ENCODE peak calls at places on chromosomes 3 and 15, in six cellular contexts. A is IMR-90, J is stomach, R is uterus, L is A549, C is HCT116. D is an unnamed sample.

GRCh38 chr15:58070801-58071418 is 5.4 kb upstream of the ALDH1A2 start:
- DNase-seq in L (peak; percentile 13), C (peak; percentile 57), R (peak; percentile 67), A (peak; percentile 43), J (peak; percentile 61), D (peak; percentile 53)

GRCh38 chr3:10187944-10188343 is 23.2 kb downstream of the IRAK2 start:
- DNase-seq in L (no peak), R (no peak), J (no peak), C (no peak), A (no peak), D (no peak)

GRCh38 chr3:41907330-41908073 is 54.4 kb downstream of the ULK4 start:
- DNase-seq in A (peak; percentile 59), R (no peak), J (no peak), L (no peak), C (no peak), D (no peak)

GRCh38 chr3:10162147-10162546 is 2.6 kb upstream of the IRAK2 start:
- DNase-seq in L (no peak), R (no peak), A (no peak), C (no peak), J (no peak), D (no peak)

GRCh38 chr15:48478581-48478980 is 147.4 kb downstream of the DUT start:
- DNase-seq in A (no peak), L (no peak), R (no peak), C (no peak), J (no peak), D (no peak)

GRCh38 chr15:73941871-73942635 is 15.8 kb downstream of the LOXL1 start:
- DNase-seq in C (no peak), L (no peak), R (no peak), J (no peak), A (no peak), D (no peak)

GRCh38 chr3:72892870-72893269 is 5.0 kb downstream of the GXYLT2 start:
- DNase-seq in J (no peak), L (no peak), A (no peak), C (no peak), R (no peak), D (no peak)

GRCh38 chr3:49721165-49721860 is 1.8 kb upstream of the AMIGO3 start:
- DNase-seq in C (no peak), A (no peak), R (peak; percentile 13), J (no peak), L (no peak), D (no peak)

GRCh38 chr15:40928975-40929729 is at the start of gene DLL4:
- DNase-seq in R (peak; percentile 72), L (peak; percentile 57), A (peak; percentile 59), C (peak; percentile 71), J (peak; percentile 74), D (peak; percentile 52)

GRCh38 chr3:156463123-156463522 is 91.8 kb downstream of the SSR3 start:
- DNase-seq in L (no peak), R (no peak), J (no peak), C (no peak), A (no peak), D (no peak)

GRCh38 chr3:128347282-128347681 is 119.4 kb downstream of the DNAJB8 start:
- DNase-seq in L (no peak), J (no peak), R (no peak), C (no peak), A (no peak), D (no peak)

GRCh38 chr15:78341057-78341763 is 1.1 kb downstream of the CRABP1 start:
- DNase-seq in L (no peak), A (no peak), R (no peak), J (no peak), C (no peak), D (peak; percentile 39)

GRCh38 chr3:85862893-85863455 is 904.2 kb downstream of the CADM2 start:
- DNase-seq in L (no peak), A (no peak), C (no peak), J (no peak), R (no peak), D (no peak)

GRCh38 chr15:84973492-84974460 is 7.9 kb upstream of the PDE8A start:
- DNase-seq in R (no peak), J (no peak), L (no peak), C (no peak), A (peak; percentile 32), D (no peak)

GRCh38 chr3:13581485-13582365 is 32.8 kb downstream of the FBLN2 start:
- DNase-seq in A (no peak), J (no peak), C (no peak), L (no peak), R (no peak), D (no peak)

GRCh38 chr3:119346076-119346496 is 51.9 kb downstream of the ARHGAP31 start:
- DNase-seq in R (no peak), L (no peak), A (peak; percentile 75), C (no peak), J (no peak), D (no peak)

GRCh38 chr15:79849789-79850188 is 47.0 kb downstream of the MTHFS start:
- DNase-seq in L (peak; percentile 25), C (no peak), J (peak; percentile 35), A (peak; percentile 52), R (no peak), D (peak; percentile 85)

GRCh38 chr3:10508235-10508618 is 2.8 kb upstream of the ATP2B2 start:
- DNase-seq in R (no peak), J (no peak), L (no peak), C (no peak), A (no peak), D (no peak)

GRCh38 chr3:136960838-136961836 is 3.4 kb downstream of the IL20RB start:
- DNase-seq in R (no peak), J (no peak), A (no peak), L (peak; percentile 15), C (peak; percentile 44), D (no peak)

GRCh38 chr3:55426486-55426885 is 60.6 kb downstream of the WNT5A start:
- DNase-seq in C (no peak), R (no peak), L (no peak), J (no peak), A (peak; percentile 29), D (no peak)

GRCh38 chr15:24823473-24823872 is 131.3 kb upstream of the SNRPN start:
- DNase-seq in R (no peak), C (no peak), J (no peak), A (no peak), L (no peak), D (peak; percentile 70)

GRCh38 chr15:78993257-78993930 is 48.5 kb upstream of the CTSH start:
- DNase-seq in J (no peak), A (no peak), L (no peak), C (no peak), R (no peak), D (no peak)

GRCh38 chr15:28945626-28946215 is 59.9 kb downstream of the APBA2 start:
- DNase-seq in C (no peak), L (no peak), A (no peak), R (no peak), J (peak; percentile 14), D (no peak)

GRCh38 chr15:43749690-43750345 is 3.6 kb downstream of the PDIA3 start:
- DNase-seq in J (peak; percentile 34), A (no peak), R (no peak), C (no peak), L (no peak), D (peak; percentile 66)

GRCh38 chr15:38876621-38877020 is 312.0 kb upstream of the RASGRP1 start:
- DNase-seq in A (peak; percentile 45), L (no peak), C (no peak), J (no peak), R (no peak), D (no peak)

GRCh38 chr15:78317145-78317836 is 17.9 kb upstream of the SKIC8 start:
- DNase-seq in A (no peak), C (no peak), R (no peak), J (peak; percentile 33), L (no peak), D (no peak)

GRCh38 chr3:48451270-48451669 is 4.7 kb downstream of the ATRIP start:
- DNase-seq in J (no peak), A (no peak), L (no peak), C (no peak), R (no peak), D (peak; percentile 89)

DNA sequence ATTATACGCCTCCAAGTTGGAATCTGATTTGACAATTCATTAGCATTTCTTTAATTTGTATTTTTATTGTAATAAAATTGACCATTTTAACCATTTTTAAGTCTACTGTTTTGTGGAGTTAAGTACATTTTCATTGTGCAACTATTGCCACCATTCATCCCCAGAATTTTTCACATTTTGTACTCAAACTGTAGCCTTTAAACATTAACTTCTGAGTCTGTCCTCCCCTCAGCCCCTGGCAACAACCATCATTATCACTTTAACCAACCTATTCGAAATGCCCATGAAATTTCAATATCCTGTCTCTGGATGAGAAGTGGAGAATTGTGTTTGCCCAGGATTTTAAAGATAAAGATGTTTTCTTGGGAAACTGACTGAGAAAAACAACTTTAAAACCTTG is 27.7 kb downstream of the IL1RAP start:
- DNase-seq in C (no peak), R (no peak), A (no peak), J (no peak), L (no peak), D (no peak)
- TF ChIP-seq POLR2A in C (no peak), R (no peak), A (no peak), J (no peak), L (no peak), D (no peak)

DNA sequence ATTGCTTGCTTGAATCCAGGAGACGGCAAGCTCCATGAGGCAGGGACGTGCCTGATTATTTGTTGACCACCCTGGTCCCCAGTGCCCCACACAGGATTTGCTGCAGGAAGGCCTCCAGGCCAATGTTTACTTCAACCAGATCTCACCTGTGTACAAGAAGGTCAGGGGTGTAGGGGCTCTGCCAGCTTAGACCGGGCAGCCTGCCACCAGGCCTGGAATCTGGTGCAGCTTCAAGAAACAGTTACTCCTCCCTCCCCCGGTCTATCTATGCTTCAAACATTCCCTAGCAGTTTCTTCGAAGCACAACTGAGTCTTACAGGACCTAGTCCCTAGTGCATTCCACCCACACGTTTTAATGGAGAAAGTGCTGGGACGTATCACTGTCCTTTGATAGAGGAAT is 8.1 kb downstream of the SH3BP5 start:
- DNase-seq in L (no peak), C (no peak), A (no peak), J (peak; percentile 67), R (peak; percentile 54), D (peak; percentile 93)
- H3K4me1 ChIP-seq in L (peaks cover 27% of the 10 kb centered on the region), C (peaks cover 23% of the 10 kb centered on the region), A (peaks cover 29% of the 10 kb centered on the region), J (peaks cover 44% of the 10 kb centered on the region), R (peaks cover 39% of the 10 kb centered on the region), D (peaks cover 63% of the 10 kb centered on the region)

GRCh38 chr3:44554626-44555592 is at the start of gene ZKSCAN7:
- DNase-seq in J (peak; percentile 47), L (no peak), C (no peak), A (peak; percentile 40), R (peak; percentile 33), D (peak; percentile 62)
- TF ChIP-seq POLR2A in J (no peak), L (no peak), C (no peak), A (no peak), R (no peak), D (peak; percentile 40)

GRCh38 chr3:46297658-46298423 is 55.6 kb downstream of the CCR3 start:
- DNase-seq in L (no peak), R (no peak), J (no peak), C (no peak), A (no peak), D (no peak)

GRCh38 chr3:46299608-46300460 is 54.1 kb upstream of the CCR2 start:
- DNase-seq in R (no peak), A (no peak), L (no peak), C (no peak), J (no peak), D (no peak)

GRCh38 chr3:46300461-46300789 is 53.5 kb upstream of the CCR2 start:
- DNase-seq in J (no peak), A (no peak), C (no peak), R (no peak), L (no peak), D (no peak)

GRCh38 chr3:46296826-46297225 is 54.6 kb downstream of the CCR3 start:
- DNase-seq in A (no peak), R (no peak), J (no peak), L (no peak), C (no peak), D (no peak)

GRCh38 chr3:46298871-46299607 is 54.9 kb upstream of the CCR2 start:
- DNase-seq in C (no peak), J (no peak), A (no peak), L (no peak), R (no peak), D (no peak)
- H3K4me1 ChIP-seq in C (no peaks in the 10 kb centered on the region), J (no peaks in the 10 kb centered on the region), A (no peaks in the 10 kb centered on the region), L (no peaks in the 10 kb centered on the region), R (no peaks in the 10 kb centered on the region), D (no peaks in the 10 kb centered on the region)